ENCODE peak calls at places on chromosomes 1 and 21, in five cellular contexts. One of them, this sample, is unnamed.

GRCh38 chr1:153346067-153346723 is 2.4 kb downstream of the PGLYRP4 start:
- DNase-seq in sigmoid colon: no peak
- DNase-seq in spleen: peak
- DNase-seq in HCT116: no peak
- DNase-seq in GM23338: no peak
- DNase-seq in this sample: no peak

GRCh38 chr1:225442156-225442555 is 14.3 kb upstream of the LBR start:
- DNase-seq in HCT116: no peak
- DNase-seq in spleen: no peak
- DNase-seq in GM23338: no peak
- DNase-seq in sigmoid colon: peak
- DNase-seq in this sample: no peak

GRCh38 chr1:232225336-232226131 is 404.4 kb downstream of the SIPA1L2 start:
- DNase-seq in sigmoid colon: no peak
- DNase-seq in spleen: no peak
- DNase-seq in GM23338: peak
- DNase-seq in HCT116: no peak
- DNase-seq in this sample: no peak

GRCh38 chr21:33262921-33263320 is 3.2 kb upstream of the IL10RB start:
- DNase-seq in spleen: no peak
- DNase-seq in sigmoid colon: no peak
- DNase-seq in GM23338: no peak
- DNase-seq in HCT116: no peak
- DNase-seq in this sample: no peak

GRCh38 chr1:53590581-53591515 is 131.6 kb downstream of the DMRTB1 start:
- DNase-seq in HCT116: no peak
- DNase-seq in spleen: no peak
- DNase-seq in GM23338: no peak
- DNase-seq in sigmoid colon: peak
- DNase-seq in this sample: peak

GRCh38 chr1:110672753-110673108 is 2.0 kb downstream of the KCNA3 start:
- DNase-seq in sigmoid colon: no peak
- DNase-seq in GM23338: no peak
- DNase-seq in HCT116: no peak
- DNase-seq in spleen: no peak
- DNase-seq in this sample: peak

GRCh38 chr21:15967661-15968060 is 237.9 kb downstream of the USP25 start:
- DNase-seq in GM23338: peak
- DNase-seq in HCT116: no peak
- DNase-seq in spleen: no peak
- DNase-seq in sigmoid colon: no peak
- DNase-seq in this sample: no peak

GRCh38 chr1:209021622-209022021 is 561.9 kb upstream of the CAMK1G start:
- DNase-seq in GM23338: no peak
- DNase-seq in spleen: no peak
- DNase-seq in HCT116: no peak
- DNase-seq in sigmoid colon: no peak
- DNase-seq in this sample: no peak

GRCh38 chr1:170695955-170696590 is 32.1 kb downstream of the PRRX1 start:
- DNase-seq in GM23338: no peak
- DNase-seq in HCT116: no peak
- DNase-seq in spleen: no peak
- DNase-seq in sigmoid colon: no peak
- DNase-seq in this sample: no peak

GRCh38 chr1:93738075-93738622 is 56.5 kb upstream of the BCAR3 start:
- DNase-seq in HCT116: peak
- DNase-seq in GM23338: no peak
- DNase-seq in sigmoid colon: no peak
- DNase-seq in spleen: no peak
- DNase-seq in this sample: no peak

GRCh38 chr1:233907139-233907538 is 2.7 kb downstream of the SLC35F3 start:
- DNase-seq in GM23338: no peak
- DNase-seq in sigmoid colon: no peak
- DNase-seq in HCT116: no peak
- DNase-seq in spleen: no peak
- DNase-seq in this sample: no peak

GRCh38 chr1:194071200-194071599 is 884.8 kb upstream of the B3GALT2 start:
- DNase-seq in GM23338: no peak
- DNase-seq in sigmoid colon: no peak
- DNase-seq in HCT116: no peak
- DNase-seq in spleen: no peak
- DNase-seq in this sample: no peak

GRCh38 chr1:167797005-167797404 is 75.2 kb downstream of the MPZL1 start:
- DNase-seq in sigmoid colon: peak
- DNase-seq in GM23338: peak
- DNase-seq in HCT116: no peak
- DNase-seq in spleen: no peak
- DNase-seq in this sample: peak

GRCh38 chr21:25934771-25935224 is 200.0 kb downstream of the GABPA start:
- DNase-seq in spleen: no peak
- DNase-seq in HCT116: no peak
- DNase-seq in sigmoid colon: peak
- DNase-seq in GM23338: no peak
- DNase-seq in this sample: peak

GRCh38 chr1:162412002-162412401 is at the start of gene SH2D1B:
- DNase-seq in HCT116: no peak
- DNase-seq in sigmoid colon: no peak
- DNase-seq in spleen: no peak
- DNase-seq in GM23338: no peak
- DNase-seq in this sample: no peak

GRCh38 chr1:187067160-187067559 is 238.4 kb downstream of the PLA2G4A start:
- DNase-seq in HCT116: no peak
- DNase-seq in sigmoid colon: no peak
- DNase-seq in GM23338: no peak
- DNase-seq in spleen: no peak
- DNase-seq in this sample: no peak

GRCh38 chr1:59238993-59239392 is 57.9 kb upstream of the FGGY start:
- DNase-seq in spleen: no peak
- DNase-seq in HCT116: no peak
- DNase-seq in GM23338: no peak
- DNase-seq in sigmoid colon: no peak
- DNase-seq in this sample: no peak

GRCh38 chr1:226217273-226217672 is 6.2 kb upstream of the MIXL1 start:
- DNase-seq in HCT116: no peak
- DNase-seq in spleen: no peak
- DNase-seq in GM23338: no peak
- DNase-seq in sigmoid colon: no peak
- DNase-seq in this sample: no peak

GRCh38 chr1:161215079-161215478 is at the start of gene FCER1G:
- DNase-seq in GM23338: no peak
- DNase-seq in HCT116: no peak
- DNase-seq in spleen: peak
- DNase-seq in sigmoid colon: no peak
- DNase-seq in this sample: peak

GRCh38 chr1:234842726-234843641 is 233.0 kb upstream of the IRF2BP2 start:
- DNase-seq in GM23338: no peak
- DNase-seq in sigmoid colon: no peak
- DNase-seq in HCT116: no peak
- DNase-seq in spleen: peak
- DNase-seq in this sample: no peak

GRCh38 chr1:40143891-40144575 is 17.2 kb upstream of the RLF start:
- DNase-seq in spleen: no peak
- DNase-seq in GM23338: peak
- DNase-seq in HCT116: peak
- DNase-seq in sigmoid colon: peak
- DNase-seq in this sample: peak

GRCh38 chr1:201119826-201120225 is 7.2 kb downstream of the ASCL5 start:
- DNase-seq in GM23338: no peak
- DNase-seq in sigmoid colon: no peak
- DNase-seq in spleen: no peak
- DNase-seq in HCT116: no peak
- DNase-seq in this sample: no peak
- TF ChIP-seq POLR2AphosphoS5 in GM23338: no peak
- TF ChIP-seq POLR2AphosphoS5 in sigmoid colon: no peak
- TF ChIP-seq POLR2AphosphoS5 in spleen: no peak
- TF ChIP-seq POLR2AphosphoS5 in HCT116: no peak
- TF ChIP-seq POLR2AphosphoS5 in this sample: no peak

GRCh38 chr1:183234660-183235476 is 48.8 kb downstream of the LAMC2 start:
- DNase-seq in HCT116: peak
- DNase-seq in GM23338: peak
- DNase-seq in sigmoid colon: peak
- DNase-seq in spleen: no peak
- DNase-seq in this sample: peak
- H3K4me3 ChIP-seq in HCT116: peak
- H3K4me3 ChIP-seq in GM23338: peak
- H3K4me3 ChIP-seq in sigmoid colon: peak
- H3K4me3 ChIP-seq in spleen: no peak
- H3K4me3 ChIP-seq in this sample: peak

GRCh38 chr1:48093696-48094518 is 96.7 kb upstream of the TRABD2B start:
- DNase-seq in HCT116: peak
- DNase-seq in spleen: peak
- DNase-seq in sigmoid colon: no peak
- DNase-seq in GM23338: peak
- DNase-seq in this sample: peak
- TF ChIP-seq POLR2AphosphoS5 in HCT116: no peak
- TF ChIP-seq POLR2AphosphoS5 in spleen: no peak
- TF ChIP-seq POLR2AphosphoS5 in sigmoid colon: no peak
- TF ChIP-seq POLR2AphosphoS5 in GM23338: no peak
- TF ChIP-seq POLR2AphosphoS5 in this sample: no peak

GRCh38 chr1:201941420-201942128 is 4.8 kb downstream of the LMOD1 start:
- DNase-seq in sigmoid colon: no peak
- DNase-seq in spleen: no peak
- DNase-seq in HCT116: no peak
- DNase-seq in GM23338: peak
- DNase-seq in this sample: no peak
- H3K4me3 ChIP-seq in sigmoid colon: peak
- H3K4me3 ChIP-seq in spleen: no peak
- H3K4me3 ChIP-seq in HCT116: no peak
- H3K4me3 ChIP-seq in GM23338: peak
- H3K4me3 ChIP-seq in this sample: peak